ENCODE peak calls at places on chromosomes 12 and 14, in five cellular contexts. R is GM23248, A is adrenal gland, J is ovary, H is tibial artery. G is an unnamed sample.

GRCh38 chr12:9066183-9066623 is 49.5 kb downstream of the A2M start:
- DNase-seq in J (no peak), H (no peak), A (no peak), R (no peak), G (no peak)

GRCh38 chr14:28765907-28766504 is 581 bp upstream of the FOXG1 start:
- DNase-seq in R (peak), H (no peak), A (no peak), J (peak), G (no peak)

GRCh38 chr12:102958073-102958829 is 777 bp downstream of the ASCL1 start:
- DNase-seq in J (no peak), R (peak), H (no peak), A (no peak), G (peak)

GRCh38 chr12:80702889-80703605 is 4.4 kb upstream of the MYF6 start:
- DNase-seq in J (no peak), R (peak), H (no peak), A (peak), G (no peak)

GRCh38 chr12:2306012-2306411 is 253.2 kb downstream of the CACNA1C start:
- DNase-seq in A (no peak), J (no peak), R (no peak), H (no peak), G (peak)

GRCh38 chr12:112370868-112371510 is 11.2 kb downstream of the HECTD4 start:
- DNase-seq in A (no peak), H (no peak), R (no peak), J (no peak), G (no peak)

GRCh38 chr12:77256924-77257323 is 191.6 kb upstream of the E2F7 start:
- DNase-seq in R (peak), J (no peak), H (no peak), A (no peak), G (no peak)

GRCh38 chr12:27213830-27214787 is 30.0 kb upstream of the STK38L start:
- DNase-seq in A (no peak), J (no peak), R (no peak), H (no peak), G (no peak)

GRCh38 chr12:125403145-125403789 is 338.0 kb downstream of the AACS start:
- DNase-seq in R (peak), J (no peak), H (no peak), A (no peak), G (peak)

GRCh38 chr12:115354007-115354452 is 670.1 kb upstream of the TBX3 start:
- DNase-seq in A (peak), J (peak), H (peak), R (peak), G (no peak)

GRCh38 chr12:121404734-121405133 is 4.8 kb downstream of the RNF34 start:
- DNase-seq in H (no peak), R (no peak), A (peak), J (no peak), G (no peak)

GRCh38 chr12:114760151-114760877 is 76.3 kb upstream of the TBX3 start:
- DNase-seq in R (no peak), H (no peak), A (no peak), J (no peak), G (no peak)

GRCh38 chr12:108338915-108339657 is at the start of gene CMKLR1:
- DNase-seq in R (peak), J (peak), A (peak), H (peak), G (no peak)
- H3K4me3 ChIP-seq in R (peak), J (peak), A (no peak), H (peak), G (no peak)

GRCh38 chr14:91402278-91403068 is 15.1 kb downstream of the CCDC88C start:
- DNase-seq in H (no peak), J (no peak), R (no peak), A (peak), G (no peak)
- H3K4me3 ChIP-seq in H (no peak), J (no peak), R (no peak), A (no peak), G (no peak)

DNA sequence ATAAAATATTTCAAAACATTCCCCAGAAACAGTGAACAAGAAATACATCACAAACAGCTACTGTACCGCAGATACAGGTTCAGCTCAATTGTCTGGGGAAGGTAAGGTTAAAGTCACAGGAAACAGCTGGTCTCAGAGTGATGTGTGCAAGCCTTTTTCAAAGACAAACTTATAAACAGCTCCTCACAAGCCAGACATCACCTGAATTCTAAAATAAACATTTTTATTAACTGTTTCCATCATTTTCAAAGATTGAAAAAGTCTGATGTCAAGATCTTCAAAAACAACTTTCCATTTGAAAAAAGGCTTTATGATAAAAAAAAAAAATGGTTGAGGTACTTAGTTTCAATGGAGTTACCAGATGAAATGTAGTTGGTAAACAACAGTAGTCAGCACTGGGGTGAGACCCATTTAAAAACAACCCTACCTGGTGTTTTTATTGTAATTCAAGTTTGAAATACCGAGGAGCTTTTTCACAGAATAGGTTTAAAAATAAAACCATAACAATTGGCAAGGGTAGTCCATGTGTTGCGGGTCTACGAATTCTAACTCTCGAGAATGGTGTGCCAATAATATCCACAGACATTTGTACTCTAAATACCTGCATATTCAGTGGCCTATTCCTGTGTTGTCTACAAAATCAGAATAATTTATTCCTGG is 3.9 kb downstream of the BTG1 start:
- DNase-seq in H (no peak), R (no peak), A (no peak), J (no peak), G (no peak)
- H3K4me3 ChIP-seq in H (peak), R (peak), A (no peak), J (peak), G (peak)

GRCh38 chr12:122726056-122726558 is 4.5 kb downstream of the HCAR1 start:
- DNase-seq in H (no peak), R (no peak), J (no peak), A (no peak), G (no peak)

GRCh38 chr12:122732170-122732569 is 1.5 kb upstream of the HCAR1 start:
- DNase-seq in H (no peak), A (no peak), R (no peak), J (no peak), G (no peak)

GRCh38 chr12:122732611-122733010 is 2.0 kb upstream of the HCAR1 start:
- DNase-seq in A (no peak), J (no peak), H (no peak), R (no peak), G (no peak)

GRCh38 chr12:122730215-122731014 is at the start of gene HCAR1:
- DNase-seq in R (no peak), A (no peak), J (peak), H (no peak), G (no peak)

GRCh38 chr12:122729583-122730214 is 945 bp downstream of the HCAR1 start:
- DNase-seq in J (no peak), H (no peak), R (no peak), A (no peak), G (no peak)
- H3K4me3 ChIP-seq in J (no peak), H (peak), R (no peak), A (no peak), G (no peak)

DNA sequence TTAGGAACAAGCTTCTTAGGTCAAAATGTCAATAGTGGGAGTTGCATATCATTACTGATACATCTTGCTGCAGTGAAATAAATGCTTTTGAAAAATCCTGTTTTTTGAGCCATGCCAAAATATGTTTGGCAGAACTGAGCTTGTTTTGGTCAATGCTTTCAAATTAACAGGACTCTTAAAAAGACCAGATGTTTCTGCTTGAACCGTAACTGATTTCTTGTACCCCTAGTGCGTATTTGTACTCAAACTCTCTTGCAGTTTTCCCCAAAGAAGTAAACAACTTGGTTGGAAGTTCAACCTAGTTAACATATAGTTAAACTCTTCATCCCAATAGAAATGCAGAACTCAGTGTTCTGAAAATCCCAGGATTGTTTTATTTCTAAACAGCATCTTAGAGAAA is 3.4 kb downstream of the TRHDE start:
- DNase-seq in R (no peak), A (no peak), H (no peak), J (no peak), G (no peak)
- H3K4me3 ChIP-seq in R (no peak), A (no peak), H (peak), J (no peak), G (no peak)

GRCh38 chr14:95531473-95531872 is 3.4 kb upstream of the GLRX5 start:
- DNase-seq in J (no peak), A (no peak), H (no peak), R (peak), G (no peak)
- H3K4me3 ChIP-seq in J (no peak), A (no peak), H (no peak), R (peak), G (no peak)